ENCODE peak calls at places on chromosomes 5 and 9, in five cellular contexts. R is thoracic aorta, T is EH, U is activated T-cell treated with anti-CD3 and anti-CD28 coated beads for 4 hours, J is RWPE1. L is an unnamed sample.

GRCh38 chr5:72106922-72107873 is at the start of gene MAP1B:
- DNase-seq in R (no peak), T (peak), U (no peak), J (peak), L (peak)

GRCh38 chr5:176670449-176670848 is 23.2 kb downstream of the TSPAN17 start:
- DNase-seq in R (no peak), T (no peak), U (no peak), J (no peak), L (no peak)

GRCh38 chr5:37111426-37112382 is 137.5 kb downstream of the CPLANE1 start:
- DNase-seq in R (no peak), T (no peak), U (no peak), J (no peak), L (no peak)

GRCh38 chr5:93107828-93108520 is 473.0 kb downstream of the NR2F1-AS1 start:
- DNase-seq in R (no peak), T (no peak), U (no peak), J (no peak), L (no peak)

GRCh38 chr5:16754621-16755020 is 137.8 kb upstream of the RETREG1 start:
- DNase-seq in R (no peak), T (no peak), U (no peak), J (no peak), L (peak)

GRCh38 chr9:92759990-92760893 is 4.4 kb downstream of the BICD2 start:
- DNase-seq in R (peak), T (no peak), U (no peak), J (no peak), L (no peak)

GRCh38 chr5:7759951-7760580 is 90.9 kb downstream of the CFAP90 start:
- DNase-seq in R (no peak), T (no peak), U (no peak), J (no peak), L (no peak)

GRCh38 chr5:80955082-80955481 is 5.1 kb upstream of the RASGRF2 start:
- DNase-seq in R (no peak), T (no peak), U (no peak), J (no peak), L (no peak)

GRCh38 chr9:96344458-96345180 is 38.9 kb downstream of the SLC35D2 start:
- DNase-seq in R (no peak), T (peak), U (no peak), J (peak), L (peak)

GRCh38 chr9:19431361-19432171 is 22.8 kb downstream of the ACER2 start:
- DNase-seq in R (peak), T (no peak), U (no peak), J (no peak), L (no peak)

GRCh38 chr9:16154570-16155078 is 601.8 kb downstream of the CCDC171 start:
- DNase-seq in R (no peak), T (peak), U (no peak), J (no peak), L (peak)

GRCh38 chr5:96023518-96023917 is 61.9 kb upstream of the ELL2 start:
- DNase-seq in R (no peak), T (peak), U (no peak), J (peak), L (peak)

GRCh38 chr9:14899042-14899814 is 11.0 kb downstream of the FREM1 start:
- DNase-seq in R (no peak), T (no peak), U (no peak), J (no peak), L (no peak)

GRCh38 chr5:178249191-178249989 is 16.8 kb upstream of the PHYKPL start:
- DNase-seq in R (no peak), T (peak), U (no peak), J (peak), L (peak)

GRCh38 chr5:23523998-23524397 is 16.6 kb downstream of the PRDM9 start:
- DNase-seq in R (no peak), T (no peak), U (no peak), J (no peak), L (no peak)

GRCh38 chr5:67878911-67879310 is 336.6 kb upstream of the PIK3R1 start:
- DNase-seq in R (no peak), T (peak), U (no peak), J (no peak), L (no peak)

GRCh38 chr9:111728617-111729366 is 65.9 kb downstream of the SHOC1 start:
- DNase-seq in R (no peak), T (peak), U (no peak), J (peak), L (peak)

GRCh38 chr5:5421149-5421960 is 1.1 kb upstream of the ICE1 start:
- DNase-seq in R (no peak), T (peak), U (no peak), J (no peak), L (peak)

L was measured in epithelial cell of esophagus.